ENCODE peak calls at places on chromosome 22, in four cellular contexts. F is cardiac muscle cell, U is fibroblast of lung, C is Peyer's patch. Y is an unnamed sample.

GRCh38 chr22:41579297-41579996 is 10.2 kb downstream of the PMM1 start:
- DNase-seq in C (no peak), U (no peak), F (no peak), Y (no peak)

GRCh38 chr22:26515938-26516337 is 3.7 kb upstream of the TFIP11 start:
- DNase-seq in U (no peak), C (no peak), F (no peak), Y (no peak)

GRCh38 chr22:42437488-42438292 is 5.5 kb upstream of the NFAM1 start:
- DNase-seq in F (peak), U (peak), C (peak), Y (no peak)

GRCh38 chr22:50713008-50713385 is 25.0 kb upstream of the ACR start:
- DNase-seq in U (no peak), C (no peak), F (no peak), Y (no peak)

GRCh38 chr22:43131773-43132501 is 11.3 kb downstream of the MCAT start:
- DNase-seq in U (no peak), F (no peak), C (no peak), Y (no peak)

GRCh38 chr22:27810566-27810965 is 9.0 kb upstream of the MN1 start:
- DNase-seq in F (peak), U (peak), C (no peak), Y (no peak)

GRCh38 chr22:45318168-45318557 is 8.4 kb downstream of the FAM118A start:
- DNase-seq in C (no peak), U (peak), F (peak), Y (peak)

GRCh38 chr22:19970031-19970478 is 28.4 kb upstream of the TXNRD2 start:
- DNase-seq in C (no peak), F (no peak), U (no peak), Y (no peak)

GRCh38 chr22:17119481-17120202 is 1.5 kb downstream of the TMEM121B start:
- DNase-seq in C (peak), U (peak), F (peak), Y (no peak)

GRCh38 chr22:41524283-41524682 is 20.0 kb downstream of the POLR3H start:
- DNase-seq in U (peak), C (no peak), F (peak), Y (no peak)

GRCh38 chr22:19149047-19149883 is 827 bp downstream of the GSC2 start:
- DNase-seq in U (no peak), C (no peak), F (peak), Y (no peak)

GRCh38 chr22:41147722-41148121 is 55.3 kb downstream of the EP300 start:
- DNase-seq in U (no peak), C (no peak), F (no peak), Y (no peak)

GRCh38 chr22:39475902-39476301 is 19.1 kb downstream of the MGAT3 start:
- DNase-seq in F (no peak), U (no peak), C (peak), Y (no peak)

GRCh38 chr22:27775087-27775697 is 26.4 kb downstream of the MN1 start:
- DNase-seq in C (no peak), U (no peak), F (no peak), Y (no peak)

GRCh38 chr22:41524809-41525449 is 19.3 kb downstream of the POLR3H start:
- DNase-seq in F (no peak), U (no peak), C (no peak), Y (no peak)

GRCh38 chr22:39176067-39176621 is 23.7 kb upstream of the CBX7 start:
- DNase-seq in C (peak), U (peak), F (peak), Y (peak)

GRCh38 chr22:42111798-42112197 is 18.8 kb downstream of the CYP2D6 start:
- DNase-seq in U (no peak), C (no peak), F (no peak), Y (no peak)

GRCh38 chr22:40240671-40241070 is 62.9 kb downstream of the TNRC6B start:
- DNase-seq in F (no peak), C (no peak), U (no peak), Y (no peak)

GRCh38 chr22:21047730-21048129 is 2.0 kb downstream of the LRRC74B start:
- DNase-seq in C (no peak), U (no peak), F (no peak), Y (no peak)

GRCh38 chr22:27507935-27508504 is 293.5 kb downstream of the MN1 start:
- DNase-seq in U (no peak), F (no peak), C (no peak), Y (no peak)

GRCh38 chr22:49855491-49855911 is 1.9 kb downstream of the ZBED4 start:
- DNase-seq in U (peak), F (peak), C (peak), Y (no peak)

GRCh38 chr22:22167791-22168189 is 76.8 kb upstream of the VPREB1 start:
- DNase-seq in F (no peak), C (no peak), U (no peak), Y (no peak)
- H3K4me3 ChIP-seq in F (no peak), C (peak), U (no peak), Y (no peak)

GRCh38 chr22:37121887-37122591 is 12.5 kb upstream of the TMPRSS6 start:
- DNase-seq in C (no peak), F (peak), U (no peak), Y (no peak)
- TF ChIP-seq CTCF in C (no peak), F (no peak), U (no peak), Y (no peak)

GRCh38 chr22:23241562-23242472 is 61.5 kb downstream of the BCR start:
- DNase-seq in F (no peak), U (no peak), C (no peak), Y (no peak)

GRCh38 chr22:23242473-23243001 is 62.2 kb downstream of the BCR start:
- DNase-seq in F (no peak), C (no peak), U (no peak), Y (no peak)

GRCh38 chr22:23243859-23244689 is 63.8 kb downstream of the BCR start:
- DNase-seq in U (no peak), F (no peak), C (no peak), Y (no peak)

GRCh38 chr22:23244690-23245044 is 64.4 kb downstream of the BCR start:
- DNase-seq in U (no peak), F (no peak), C (no peak), Y (no peak)

DNA sequence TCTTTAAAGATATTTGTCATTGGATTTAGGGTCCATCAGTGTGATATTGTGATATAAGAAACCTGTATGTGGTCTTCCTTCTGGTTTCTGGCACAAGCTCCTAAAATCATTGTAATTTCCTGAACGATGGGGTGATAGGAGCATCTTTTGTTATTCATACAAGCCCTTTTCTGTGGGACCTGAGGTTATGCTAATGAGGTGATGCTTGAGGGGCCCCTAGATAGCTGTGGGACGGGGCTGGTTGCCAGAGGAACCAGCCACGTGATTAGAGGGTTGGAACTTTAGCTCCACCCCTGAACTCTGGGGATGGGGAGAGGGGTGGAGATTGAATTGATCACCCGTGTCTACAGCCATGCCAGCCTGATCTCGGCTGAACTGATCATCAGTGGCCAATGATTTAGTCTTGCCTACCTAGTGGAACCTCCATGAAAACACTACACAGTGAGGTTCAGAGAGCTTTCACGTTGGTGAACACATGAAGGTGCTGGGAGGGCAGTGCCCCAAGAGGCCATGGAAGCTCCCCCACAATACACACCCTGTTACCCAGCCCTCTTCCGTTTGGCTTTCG is 62.8 kb downstream of the BCR start:
- DNase-seq in C (no peak), U (no peak), F (no peak), Y (no peak)
- H3K4me3 ChIP-seq in C (no peak), U (no peak), F (no peak), Y (no peak)

DNA sequence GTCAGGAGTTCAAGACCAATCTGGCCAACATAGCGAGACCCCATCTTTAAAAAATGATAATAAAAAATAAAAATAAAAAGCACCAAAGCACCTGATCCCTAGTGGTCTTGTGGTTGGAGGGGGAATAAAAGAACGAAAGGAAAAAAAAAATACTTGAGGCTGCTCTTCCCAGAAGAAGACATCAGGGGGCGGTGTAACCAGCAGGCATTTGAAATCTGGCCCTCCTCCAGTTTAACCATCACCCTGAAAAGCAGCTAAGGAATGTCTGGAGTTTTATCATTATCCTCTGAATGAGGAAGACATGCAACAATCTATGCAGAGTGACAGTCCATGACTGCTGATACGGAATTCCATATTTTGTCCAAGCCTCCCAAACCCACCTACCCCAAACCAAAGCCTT is 5.6 kb upstream of the KCTD17 start:
- DNase-seq in C (no peak), U (peak), F (peak), Y (no peak)
- TF ChIP-seq CTCF in C (peak), U (peak), F (peak), Y (peak)

GRCh38 chr22:24809331-24809730 is 3.3 kb downstream of the SGSM1 start:
- DNase-seq in F (no peak), C (no peak), U (no peak), Y (no peak)

GRCh38 chr22:24806663-24807001 is 621 bp downstream of the SGSM1 start:
- DNase-seq in F (no peak), U (no peak), C (no peak), Y (no peak)

GRCh38 chr22:24803064-24803542 is 2.9 kb upstream of the SGSM1 start:
- DNase-seq in F (peak), U (peak), C (peak), Y (no peak)

GRCh38 chr22:24807284-24807950 is 1.4 kb downstream of the SGSM1 start:
- DNase-seq in U (peak), F (peak), C (no peak), Y (no peak)

GRCh38 chr22:24805790-24806662 is at the start of gene SGSM1:
- DNase-seq in U (peak), F (peak), C (peak), Y (no peak)
- H3K4me3 ChIP-seq in U (peak), F (peak), C (peak), Y (peak)

GRCh38 chr22:37365950-37366349 is 61.3 kb downstream of the ELFN2 start:
- DNase-seq in F (no peak), U (no peak), C (no peak), Y (no peak)

GRCh38 chr22:37358917-37359316 is 68.4 kb downstream of the ELFN2 start:
- DNase-seq in U (no peak), F (no peak), C (no peak), Y (no peak)

GRCh38 chr22:37363593-37363992 is 63.7 kb downstream of the ELFN2 start:
- DNase-seq in F (no peak), U (no peak), C (no peak), Y (no peak)

GRCh38 chr22:37366601-37367000 is 60.7 kb downstream of the ELFN2 start:
- DNase-seq in F (no peak), U (no peak), C (no peak), Y (no peak)

DNA sequence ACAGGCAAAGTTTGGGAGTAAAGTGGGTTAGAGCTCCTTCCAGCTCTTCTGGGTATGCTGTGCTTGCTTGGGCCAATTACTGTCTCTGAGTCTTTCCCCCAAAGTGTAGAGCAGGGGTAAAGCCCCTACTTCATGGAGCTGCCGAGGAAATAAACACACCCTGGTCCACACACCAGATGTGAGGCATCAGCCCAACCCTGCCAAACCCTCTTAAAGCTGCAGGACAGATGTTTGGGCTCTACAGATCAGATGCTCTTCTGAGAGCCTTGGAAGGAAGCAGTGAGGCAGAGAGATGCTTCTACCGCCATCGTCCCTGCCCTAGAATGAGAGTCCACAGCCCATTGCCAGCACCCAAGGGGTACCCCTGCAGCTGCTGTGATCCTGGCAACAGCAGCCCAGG is 64.7 kb downstream of the ELFN2 start:
- DNase-seq in C (no peak), F (no peak), U (peak), Y (no peak)
- TF ChIP-seq CTCF in C (no peak), F (no peak), U (no peak), Y (no peak)

GRCh38 chr22:30923168-30923900 is 45.2 kb downstream of the MORC2 start:
- DNase-seq in F (no peak), C (no peak), U (no peak), Y (no peak)

GRCh38 chr22:30921108-30921507 is 47.5 kb downstream of the MORC2 start:
- DNase-seq in U (no peak), C (no peak), F (no peak), Y (no peak)

GRCh38 chr22:30919973-30920372 is 48.6 kb downstream of the MORC2 start:
- DNase-seq in U (no peak), C (no peak), F (no peak), Y (no peak)

GRCh38 chr22:30920407-30920806 is 48.2 kb downstream of the MORC2 start:
- DNase-seq in F (peak), U (peak), C (peak), Y (peak)

DNA sequence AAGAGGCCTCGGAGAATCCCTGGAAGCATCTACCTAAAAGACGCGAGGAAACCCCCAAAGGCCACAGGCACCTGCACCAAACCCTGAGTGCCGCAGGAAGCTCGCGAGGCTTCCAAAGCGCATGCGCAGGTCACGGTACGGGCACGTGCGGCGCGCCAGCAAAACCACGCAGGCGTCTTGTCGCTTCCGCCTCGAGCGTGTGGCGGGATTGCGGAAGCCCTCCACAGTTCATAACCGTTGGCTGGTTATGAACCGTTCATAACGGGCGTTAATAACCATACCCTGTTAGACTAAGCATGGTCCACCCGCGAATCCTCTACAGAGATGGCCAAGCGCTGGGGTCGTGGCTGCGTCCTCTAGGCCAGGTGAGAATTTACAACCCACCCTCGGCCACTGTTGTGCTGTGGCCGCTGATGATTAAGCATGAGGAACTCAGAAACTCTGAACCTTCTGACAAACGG is 46.4 kb downstream of the MORC2 start:
- DNase-seq in C (peak), U (peak), F (peak), Y (no peak)
- H3K4me3 ChIP-seq in C (peak), U (peak), F (no peak), Y (peak)

DNA sequence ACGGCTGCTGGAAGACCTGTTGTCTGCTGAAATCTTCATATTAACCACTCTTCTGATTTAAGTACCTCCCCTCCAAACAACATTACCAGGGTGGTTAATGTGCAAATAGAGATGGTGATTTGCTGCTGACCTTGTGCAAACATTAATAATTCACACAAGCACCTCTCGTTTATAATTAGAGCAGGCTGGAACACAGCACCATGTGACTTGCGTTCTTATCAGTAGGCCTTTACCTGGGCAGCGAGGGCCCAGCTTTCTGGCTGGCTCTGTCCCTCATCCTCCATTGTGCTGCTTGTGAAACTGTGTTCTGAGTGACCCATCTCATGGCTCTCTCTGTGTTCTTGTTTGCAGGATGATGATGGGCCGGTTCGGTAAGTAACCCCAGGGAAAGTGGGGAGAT is 41.0 kb upstream of the PARVG start:
- DNase-seq in F (no peak), U (no peak), C (no peak), Y (no peak)
- TF ChIP-seq CTCF in F (no peak), U (no peak), C (no peak), Y (no peak)

GRCh38 chr22:46632646-46633249 is 12.6 kb downstream of the GRAMD4 start:
- DNase-seq in U (no peak), F (no peak), C (no peak), Y (no peak)
- H3K4me3 ChIP-seq in U (no peak), F (no peak), C (no peak), Y (no peak)

Y was measured in retinal pigment epithelial cell.